ENCODE peak calls at places on chromosome 18, in nine cellular contexts. Y, H, D, M, O, N, E, R and J are unnamed samples.

GRCh38 chr18:55694291-55694690 is 106.3 kb upstream of the TCF4 start:
- DNase-seq in Y (peak), H (no peak), D (peak), M (no peak), O (no peak), N (no peak), E (no peak), R (no peak), J (no peak)

GRCh38 chr18:77191241-77191751 is 58.4 kb upstream of the GALR1 start:
- DNase-seq in Y (peak), H (no peak), D (peak), M (no peak), O (no peak), N (no peak), E (no peak), R (no peak), J (no peak)

GRCh38 chr18:13120967-13121586 is 97.5 kb upstream of the LDLRAD4 start:
- DNase-seq in Y (peak), H (no peak), D (peak), M (no peak), O (no peak), N (no peak), E (no peak), R (no peak), J (peak)

GRCh38 chr18:9811978-9812377 is 73.8 kb upstream of the TXNDC2 start:
- DNase-seq in Y (no peak), H (no peak), D (no peak), M (no peak), O (no peak), N (no peak), E (no peak), R (no peak), J (no peak)

GRCh38 chr18:33573193-33573592 is 4.8 kb upstream of the ASXL3 start:
- DNase-seq in Y (no peak), H (no peak), D (no peak), M (no peak), O (no peak), N (no peak), E (no peak), R (no peak), J (no peak)

GRCh38 chr18:934518-935123 is 29.9 kb downstream of the ADCYAP1 start:
- DNase-seq in Y (no peak), H (no peak), D (no peak), M (no peak), O (no peak), N (no peak), E (no peak), R (no peak), J (no peak)

GRCh38 chr18:25467226-25468065 is 115.5 kb upstream of the ZNF521 start:
- DNase-seq in Y (peak), H (no peak), D (peak), M (no peak), O (peak), N (no peak), E (no peak), R (no peak), J (no peak)

GRCh38 chr18:43931439-43931838 is 654.1 kb upstream of the SYT4 start:
- DNase-seq in Y (no peak), H (no peak), D (peak), M (no peak), O (no peak), N (no peak), E (no peak), R (no peak), J (no peak)

GRCh38 chr18:44973282-44973681 is 292.6 kb downstream of the SETBP1 start:
- DNase-seq in Y (no peak), H (no peak), D (peak), M (no peak), O (no peak), N (no peak), E (no peak), R (no peak), J (no peak)

GRCh38 chr18:21129586-21130216 is 18.1 kb upstream of the ROCK1 start:
- DNase-seq in Y (peak), H (no peak), D (peak), M (no peak), O (no peak), N (no peak), E (no peak), R (no peak), J (peak)

GRCh38 chr18:72174972-72175649 is 369.0 kb downstream of the CBLN2 start:
- DNase-seq in Y (no peak), H (no peak), D (peak), M (no peak), O (no peak), N (no peak), E (no peak), R (no peak), J (no peak)

GRCh38 chr18:58862851-58863538 is 1.7 kb upstream of the ZNF532 start:
- DNase-seq in Y (no peak), H (peak), D (peak), M (peak), O (peak), N (peak), E (no peak), R (no peak), J (no peak)

GRCh38 chr18:45103319-45104070 is 422.8 kb downstream of the SETBP1 start:
- DNase-seq in Y (no peak), H (no peak), D (no peak), M (no peak), O (no peak), N (no peak), E (no peak), R (no peak), J (no peak)

GRCh38 chr18:23397907-23398306 is 55.2 kb upstream of the RIOK3 start:
- DNase-seq in Y (no peak), H (no peak), D (no peak), M (no peak), O (no peak), N (no peak), E (no peak), R (no peak), J (no peak)

GRCh38 chr18:42045346-42045745 is 90.3 kb downstream of the PIK3C3 start:
- DNase-seq in Y (peak), H (no peak), D (peak), M (no peak), O (no peak), N (no peak), E (no peak), R (no peak), J (no peak)

GRCh38 chr18:48084041-48084757 is 153.7 kb upstream of the SMAD2 start:
- DNase-seq in Y (no peak), H (no peak), D (no peak), M (no peak), O (no peak), N (no peak), E (no peak), R (no peak), J (no peak)

GRCh38 chr18:11246883-11247282 is 97.5 kb upstream of the PIEZO2 start:
- DNase-seq in Y (no peak), H (no peak), D (peak), M (no peak), O (no peak), N (no peak), E (no peak), R (no peak), J (no peak)

GRCh38 chr18:70156886-70157285 is 48.6 kb downstream of the RTTN start:
- DNase-seq in Y (no peak), H (no peak), D (no peak), M (no peak), O (no peak), N (no peak), E (no peak), R (no peak), J (no peak)

GRCh38 chr18:24862225-24862893 is 401.9 kb downstream of the HRH4 start:
- DNase-seq in Y (no peak), H (no peak), D (no peak), M (peak), O (no peak), N (no peak), E (no peak), R (no peak), J (no peak)

GRCh38 chr18:79402977-79403722 is 7.4 kb downstream of the NFATC1 start:
- DNase-seq in Y (no peak), H (no peak), D (no peak), M (peak), O (no peak), N (peak), E (no peak), R (no peak), J (no peak)

GRCh38 chr18:77101410-77102245 is 31.0 kb downstream of the MBP start:
- DNase-seq in Y (peak), H (no peak), D (peak), M (peak), O (no peak), N (peak), E (no peak), R (no peak), J (peak)

GRCh38 chr18:24200494-24200893 is 61.6 kb downstream of the CABYR start:
- DNase-seq in Y (no peak), H (no peak), D (no peak), M (no peak), O (no peak), N (no peak), E (no peak), R (no peak), J (no peak)

GRCh38 chr18:12774982-12775381 is 72.1 kb downstream of the PSMG2 start:
- DNase-seq in Y (no peak), H (no peak), D (no peak), M (no peak), O (no peak), N (no peak), E (no peak), R (no peak), J (no peak)